ENCODE peak calls at places on chromosomes 1 and 21, in six cellular contexts. S, E, J, O, W and X are unnamed samples. For H3K4me1 and H3K36me3, the result is how much of the 10 kb centered on the place peaks cover.

GRCh38 chr1:1020415-1021009 is 592 bp downstream of the AGRN start:
- DNase-seq in S (no peak), E (no peak), J (no peak), O (peak), W (peak), X (no peak)

GRCh38 chr1:29975036-29975694 is 738.8 kb downstream of the PTPRU start:
- DNase-seq in S (no peak), E (no peak), J (peak), O (peak), W (peak), X (no peak)

GRCh38 chr1:41619511-41620364 is 135.3 kb upstream of the EDN2 start:
- DNase-seq in S (peak), E (no peak), J (no peak), O (peak), W (no peak), X (no peak)

GRCh38 chr1:156591432-156592157 is at the start of gene NAXE:
- DNase-seq in S (peak), E (no peak), J (peak), O (peak), W (peak), X (peak)

GRCh38 chr1:117171900-117172501 is 38.7 kb downstream of the VTCN1 start:
- DNase-seq in S (no peak), E (no peak), J (peak), O (no peak), W (no peak), X (no peak)

GRCh38 chr1:108089482-108089881 is 110.7 kb downstream of the SLC25A24 start:
- DNase-seq in S (no peak), E (no peak), J (no peak), O (no peak), W (no peak), X (no peak)

GRCh38 chr1:28306550-28306949 is 22.3 kb upstream of the MED18 start:
- DNase-seq in S (no peak), E (no peak), J (no peak), O (no peak), W (no peak), X (no peak)

GRCh38 chr1:2821970-2822620 is 20.6 kb upstream of the TTC34 start:
- DNase-seq in S (peak), E (no peak), J (no peak), O (no peak), W (peak), X (no peak)

GRCh38 chr1:59714966-59715365 is 99.8 kb upstream of the HOOK1 start:
- DNase-seq in S (no peak), E (no peak), J (no peak), O (no peak), W (no peak), X (no peak)

GRCh38 chr1:65525297-65526048 is 105.0 kb downstream of the LEPR start:
- DNase-seq in S (peak), E (no peak), J (no peak), O (peak), W (no peak), X (no peak)

GRCh38 chr1:113199718-113200455 is 126.9 kb downstream of the LRIG2 start:
- DNase-seq in S (no peak), E (no peak), J (no peak), O (peak), W (no peak), X (no peak)

GRCh38 chr21:46128983-46129571 is 26.3 kb downstream of the FTCD start:
- DNase-seq in S (peak), E (no peak), J (no peak), O (no peak), W (no peak), X (no peak)

GRCh38 chr1:182784556-182785171 is 4.9 kb upstream of the NPL start:
- DNase-seq in S (no peak), E (peak), J (peak), O (no peak), W (peak), X (peak)

GRCh38 chr1:34279971-34280370 is 103.3 kb downstream of the C1orf94 start:
- DNase-seq in S (no peak), E (no peak), J (no peak), O (no peak), W (no peak), X (no peak)

GRCh38 chr1:218772575-218772974 is 401.1 kb upstream of the LYPLAL1 start:
- DNase-seq in S (no peak), E (no peak), J (peak), O (no peak), W (peak), X (no peak)

GRCh38 chr1:234270103-234270502 is 103.2 kb upstream of the COA6 start:
- DNase-seq in S (no peak), E (no peak), J (no peak), O (no peak), W (no peak), X (no peak)

GRCh38 chr1:7595338-7595737 is 175.8 kb upstream of the VAMP3 start:
- DNase-seq in S (peak), E (no peak), J (no peak), O (peak), W (no peak), X (no peak)

GRCh38 chr21:15071012-15071411 is 6.2 kb upstream of the NRIP1 start:
- DNase-seq in S (no peak), E (no peak), J (no peak), O (peak), W (no peak), X (no peak)

GRCh38 chr1:54546651-54547348 is 1.2 kb upstream of the ACOT11 start:
- DNase-seq in S (no peak), E (no peak), J (no peak), O (no peak), W (no peak), X (peak)

GRCh38 chr1:175555266-175555665 is 188.1 kb downstream of the TNR start:
- DNase-seq in S (no peak), E (no peak), J (no peak), O (peak), W (no peak), X (no peak)

GRCh38 chr1:87685366-87686136 is 356.9 kb downstream of the LMO4 start:
- DNase-seq in S (no peak), E (no peak), J (peak), O (no peak), W (no peak), X (no peak)

GRCh38 chr1:235018161-235018560 is 110.5 kb downstream of the TOMM20 start:
- DNase-seq in S (peak), E (peak), J (peak), O (peak), W (peak), X (peak)

GRCh38 chr1:90721210-90722194 is 4.4 kb upstream of the BARHL2 start:
- DNase-seq in S (no peak), E (peak), J (peak), O (peak), W (peak), X (peak)

GRCh38 chr1:8460132-8460544 is 142.2 kb downstream of the SLC45A1 start:
- DNase-seq in S (no peak), E (no peak), J (no peak), O (peak), W (no peak), X (peak)

GRCh38 chr1:98053471-98054366 is 132.9 kb upstream of the DPYD start:
- DNase-seq in S (peak), E (no peak), J (peak), O (peak), W (peak), X (peak)

GRCh38 chr1:220123889-220124288 is 30.0 kb downstream of the IARS2 start:
- DNase-seq in S (no peak), E (peak), J (no peak), O (peak), W (peak), X (no peak)

GRCh38 chr1:206012086-206012859 is 9.1 kb upstream of the RAB7B start:
- DNase-seq in S (peak), E (no peak), J (no peak), O (peak), W (no peak), X (no peak)

GRCh38 chr1:221344693-221345092 is 397.2 kb downstream of the DUSP10 start:
- DNase-seq in S (no peak), E (no peak), J (peak), O (no peak), W (peak), X (peak)

GRCh38 chr1:22750671-22751016 is 40.0 kb downstream of the EPHB2 start:
- DNase-seq in S (no peak), E (no peak), J (no peak), O (no peak), W (peak), X (no peak)

GRCh38 chr1:22749919-22750670 is 39.5 kb downstream of the EPHB2 start:
- DNase-seq in S (peak), E (peak), J (peak), O (no peak), W (peak), X (peak)

GRCh38 chr1:22747735-22748073 is 37.1 kb downstream of the EPHB2 start:
- DNase-seq in S (peak), E (no peak), J (no peak), O (no peak), W (no peak), X (no peak)

GRCh38 chr1:22751124-22751531 is 40.5 kb downstream of the EPHB2 start:
- DNase-seq in S (no peak), E (no peak), J (no peak), O (no peak), W (peak), X (no peak)

GRCh38 chr1:22749503-22749902 is 38.9 kb downstream of the EPHB2 start:
- DNase-seq in S (peak), E (no peak), J (no peak), O (no peak), W (no peak), X (no peak)
- H3K27ac ChIP-seq in S (no peak), E (no peak), J (peak), O (no peak), W (peak), X (peak)

GRCh38 chr1:94600556-94600955 is 59.0 kb upstream of the F3 start:
- DNase-seq in S (no peak), E (no peak), J (no peak), O (peak), W (no peak), X (no peak)

GRCh38 chr1:94596260-94596659 is 54.7 kb upstream of the F3 start:
- DNase-seq in S (no peak), E (no peak), J (no peak), O (peak), W (no peak), X (no peak)

GRCh38 chr1:94597701-94598100 is 56.1 kb upstream of the F3 start:
- DNase-seq in S (no peak), E (no peak), J (peak), O (peak), W (peak), X (no peak)

GRCh38 chr1:94602312-94602711 is 60.8 kb upstream of the F3 start:
- DNase-seq in S (no peak), E (no peak), J (peak), O (peak), W (peak), X (no peak)

GRCh38 chr1:94599090-94599813 is 57.7 kb upstream of the F3 start:
- DNase-seq in S (no peak), E (no peak), J (peak), O (peak), W (peak), X (no peak)
- H3K4me1 ChIP-seq in S (under half), E (under half), J (under half), O (under half), W (under half), X (under half)

DNA sequence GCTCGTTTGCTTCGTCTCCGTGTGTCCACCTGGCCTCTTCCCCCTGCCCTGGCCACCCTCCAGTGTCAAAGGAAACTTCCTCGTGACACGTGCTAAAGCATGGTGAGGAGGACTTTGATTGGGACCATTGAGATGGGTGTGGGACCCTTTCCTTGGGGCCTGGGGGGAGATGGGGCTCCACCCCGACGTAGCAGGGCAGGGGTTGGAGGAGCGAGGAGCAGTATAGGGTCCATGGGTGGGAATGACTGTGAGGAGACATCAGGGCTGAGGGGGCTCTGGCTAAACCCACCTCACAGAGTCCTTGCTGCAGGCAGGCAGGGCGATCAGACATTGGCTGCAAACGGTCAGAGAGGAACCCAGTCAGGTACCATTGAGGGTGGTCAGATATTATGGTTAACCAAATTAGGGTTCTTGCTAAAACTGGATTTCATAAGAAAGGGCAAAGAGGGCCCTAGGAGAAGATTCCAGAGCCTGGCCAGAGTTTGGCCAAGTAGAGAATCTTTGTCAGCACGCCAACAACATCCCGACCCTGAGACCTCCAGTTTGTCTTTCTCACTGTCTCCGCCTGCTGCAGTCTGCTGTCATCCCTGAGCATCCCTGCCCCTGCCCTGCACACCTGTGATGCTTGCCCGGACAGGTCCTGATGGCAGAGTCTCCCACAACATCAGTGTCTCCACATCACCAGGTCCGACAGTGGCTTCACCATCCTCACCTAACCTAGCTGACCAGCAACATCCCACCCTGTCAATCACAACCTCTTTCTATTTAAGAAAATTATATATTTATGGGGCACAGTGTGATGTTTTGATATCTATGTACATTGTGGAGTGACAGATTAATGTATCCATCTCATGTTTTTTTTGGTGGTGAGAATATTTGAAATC is 8.0 kb downstream of the RNF187 start:
- DNase-seq in S (no peak), E (no peak), J (no peak), O (peak), W (no peak), X (no peak)
- H3K36me3 ChIP-seq in S (under half), E (under half), J (under half), O (under half), W (under half), X (under half)

GRCh38 chr1:61084560-61084991 is 2.2 kb downstream of the NFIA start:
- DNase-seq in S (no peak), E (no peak), J (no peak), O (no peak), W (peak), X (no peak)

GRCh38 chr1:61086245-61086644 is 3.9 kb downstream of the NFIA start:
- DNase-seq in S (no peak), E (no peak), J (no peak), O (no peak), W (no peak), X (no peak)

GRCh38 chr1:61087574-61087973 is 5.2 kb downstream of the NFIA start:
- DNase-seq in S (no peak), E (no peak), J (no peak), O (no peak), W (no peak), X (no peak)

GRCh38 chr1:61083799-61084385 is 1.5 kb downstream of the NFIA start:
- DNase-seq in S (no peak), E (no peak), J (no peak), O (no peak), W (peak), X (no peak)

DNA sequence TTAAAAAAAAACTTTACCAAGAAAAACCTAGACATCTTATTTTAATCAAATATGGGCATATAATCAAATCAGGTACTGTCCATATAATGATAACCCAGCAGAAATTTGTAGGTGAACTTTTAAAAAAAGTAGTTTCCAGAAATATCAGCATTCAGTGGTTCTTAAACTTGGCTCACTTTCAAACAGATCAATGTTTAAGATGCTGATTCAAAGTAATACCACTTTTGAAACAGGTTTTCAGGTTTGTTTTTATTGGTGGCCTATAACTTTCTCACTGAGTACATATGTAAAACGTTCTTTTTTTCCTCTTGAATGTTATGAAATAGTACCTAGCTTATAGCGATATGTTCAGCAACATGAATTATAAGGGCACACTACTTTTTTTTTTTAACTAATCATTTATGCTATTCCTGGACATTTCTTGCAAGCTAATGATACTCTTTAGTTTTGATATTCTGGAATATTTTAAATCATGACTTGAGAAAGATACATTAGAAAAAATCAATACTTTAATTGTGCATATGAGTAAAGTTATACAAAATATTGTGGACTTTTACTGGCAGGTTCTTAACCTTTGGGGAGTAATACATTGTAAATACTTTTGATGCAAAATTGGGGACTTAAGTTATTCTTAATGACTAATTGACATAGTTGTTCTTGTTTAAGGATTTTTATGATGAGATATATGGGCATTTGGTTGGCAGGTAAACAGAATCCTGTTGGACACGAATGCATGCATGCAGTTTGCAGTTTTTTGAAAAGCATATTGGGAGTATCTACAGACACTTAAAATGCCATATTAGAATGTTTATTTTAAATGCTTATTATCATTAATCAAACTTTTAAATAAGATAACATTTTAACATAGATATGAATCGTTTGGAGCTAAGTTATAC is 3.1 kb downstream of the NFIA start:
- DNase-seq in S (no peak), E (no peak), J (no peak), O (no peak), W (peak), X (no peak)
- H3K27ac ChIP-seq in S (peak), E (no peak), J (no peak), O (no peak), W (no peak), X (no peak)

GRCh38 chr1:39085174-39085573 is 59.0 kb downstream of the NDUFS5 start:
- DNase-seq in S (peak), E (no peak), J (no peak), O (no peak), W (no peak), X (no peak)
- H3K4me1 ChIP-seq in S (under half), E (under half), J (under half), O (under half), W (under half), X (under half)

GRCh38 chr1:25349606-25350005 is 11.5 kb downstream of the TMEM50A start:
- DNase-seq in S (no peak), E (no peak), J (no peak), O (no peak), W (no peak), X (no peak)
- H3K36me3 ChIP-seq in S (under half), E (under half), J (under half), O (half or more), W (under half), X (half or more)

GRCh38 chr1:118661769-118662320 is 326.3 kb downstream of the TBX15 start:
- DNase-seq in S (no peak), E (no peak), J (no peak), O (no peak), W (no peak), X (no peak)
- H3K27ac ChIP-seq in S (no peak), E (no peak), J (no peak), O (no peak), W (no peak), X (no peak)